ENCODE peak calls at places on chromosomes 13 and 19, in six cellular contexts. A is CD8-positive, alpha-beta T cell; R is T-helper 2 cell; Y is stimulated activated CD4-positive, alpha-beta T cell treated with anti-CD3 and anti-CD28 coated beads, Interleukin-15, amount 100 ng/mL, for 24 hours; H is AG04450; Q is effector CD4-positive, alpha-beta T cell. B is an unnamed sample.

GRCh38 chr19:1088419-1089066 is 6.6 kb downstream of the POLR2E start:
- DNase-seq in A (no peak), R (no peak), Y (no peak), H (no peak), Q (no peak), B (no peak)

GRCh38 chr13:99555149-99555548 is 53.9 kb downstream of the TM9SF2 start:
- DNase-seq in A (no peak), R (no peak), Y (no peak), H (no peak), Q (no peak), B (no peak)

GRCh38 chr19:3743486-3743885 is 18.0 kb downstream of the APBA3 start:
- DNase-seq in A (no peak), R (no peak), Y (no peak), H (no peak), Q (no peak), B (no peak)

GRCh38 chr19:5999693-6000092 is 21.8 kb upstream of the RANBP3 start:
- DNase-seq in A (no peak), R (no peak), Y (no peak), H (no peak), Q (no peak), B (no peak)

GRCh38 chr19:29271341-29271740 is 58.4 kb upstream of the UQCRFS1 start:
- DNase-seq in A (no peak), R (no peak), Y (no peak), H (no peak), Q (no peak), B (no peak)

GRCh38 chr13:98141938-98142426 is 912 bp upstream of the FARP1 start:
- DNase-seq in A (no peak), R (no peak), Y (peak), H (no peak), Q (no peak), B (no peak)

GRCh38 chr19:53868091-53868891 is 608 bp downstream of the MYADM start:
- DNase-seq in A (no peak), R (peak), Y (peak), H (no peak), Q (no peak), B (peak)

GRCh38 chr19:17419154-17419490 is 725 bp upstream of the MVB12A start:
- DNase-seq in A (no peak), R (no peak), Y (no peak), H (no peak), Q (no peak), B (no peak)

GRCh38 chr19:38037151-38037611 is 130.2 kb downstream of the SIPA1L3 start:
- DNase-seq in A (no peak), R (no peak), Y (no peak), H (no peak), Q (no peak), B (no peak)

GRCh38 chr13:47144782-47145181 is 247.9 kb upstream of the HTR2A start:
- DNase-seq in A (no peak), R (no peak), Y (no peak), H (no peak), Q (no peak), B (no peak)

B was measured in activated T-helper 1 cell treated with anti-CD3 and anti-CD28 coated beads, Interleukin-12 subunit alpha, Interleukin-12 subunit beta, Interleukin-2, Interleukin-4 antibody, amounts not matched to agents 30 ng/mL and 10 ng/mL and 1 ng/mL, durations not matched to agents 14 hours and 24 hours and 36 hours.